ENCODE peak calls at places on chromosomes 12 and 14, in five cellular contexts. P is WERI-Rb-1, Y is MM.1S, F is left lung, J is neuronal stem cell. U is an unnamed sample.

GRCh38 chr12:104671407-104672095 is 214.8 kb downstream of the CHST11 start:
- DNase-seq in P (no peak), Y (peak; percentile 65), F (peak; percentile 89), J (no peak), U (no peak)

GRCh38 chr14:101187816-101188570 is 284.5 kb upstream of the RTL1 start:
- DNase-seq in P (no peak), Y (no peak), F (no peak), J (no peak), U (no peak)

GRCh38 chr12:78359530-78359929 is 505.0 kb upstream of the SYT1 start:
- DNase-seq in P (no peak), Y (no peak), F (no peak), J (no peak), U (no peak)

GRCh38 chr12:48988030-48988649 is 10.0 kb downstream of the WNT1 start:
- DNase-seq in P (peak; percentile 75), Y (peak; percentile 64), F (peak; percentile 83), J (peak; percentile 78), U (no peak)

GRCh38 chr14:72781476-72782181 is 112.3 kb downstream of the DPF3 start:
- DNase-seq in P (no peak), Y (no peak), F (no peak), J (no peak), U (no peak)

GRCh38 chr12:91952916-91953315 is 192.7 kb downstream of the BTG1 start:
- DNase-seq in P (no peak), Y (no peak), F (no peak), J (no peak), U (no peak)

GRCh38 chr12:67969134-67969782 is 20.0 kb upstream of the IFNG-AS1 start:
- DNase-seq in P (no peak), Y (no peak), F (no peak), J (no peak), U (no peak)

GRCh38 chr12:11584213-11584855 is 65.1 kb upstream of the ETV6 start:
- DNase-seq in P (peak; percentile 25), Y (no peak), F (no peak), J (no peak), U (no peak)

GRCh38 chr14:67442139-67442906 is 30.4 kb upstream of the PLEK2 start:
- DNase-seq in P (no peak), Y (peak; percentile 80), F (no peak), J (no peak), U (no peak)

GRCh38 chr14:89283327-89284060 is 133.5 kb downstream of the FOXN3 start:
- DNase-seq in P (no peak), Y (no peak), F (no peak), J (no peak), U (no peak)

GRCh38 chr12:116497051-116497529 is 62.1 kb upstream of the MAP1LC3B2 start:
- DNase-seq in P (peak; percentile 40), Y (no peak), F (no peak), J (no peak), U (no peak)

GRCh38 chr14:101171650-101172049 is 268.1 kb upstream of the RTL1 start:
- DNase-seq in P (no peak), Y (no peak), F (no peak), J (no peak), U (no peak)

GRCh38 chr12:37547611-37548010 is 769.0 kb upstream of the ALG10B start:
- DNase-seq in P (no peak), Y (no peak), F (no peak), J (no peak), U (no peak)

GRCh38 chr12:37548266-37548805 is 768.2 kb upstream of the ALG10B start:
- DNase-seq in P (no peak), Y (no peak), F (no peak), J (no peak), U (no peak)

GRCh38 chr12:37545759-37546158 is 770.8 kb upstream of the ALG10B start:
- DNase-seq in P (no peak), Y (no peak), F (no peak), J (no peak), U (no peak)

GRCh38 chr12:37546206-37546605 is 770.4 kb upstream of the ALG10B start:
- DNase-seq in P (no peak), Y (no peak), F (no peak), J (no peak), U (no peak)

GRCh38 chr12:37546901-37547475 is 769.6 kb upstream of the ALG10B start:
- DNase-seq in P (no peak), Y (no peak), F (no peak), J (no peak), U (no peak)
- H3K9me3 ChIP-seq in P (no peaks in the 10 kb centered on the region), Y (no peaks in the 10 kb centered on the region), F (no peaks in the 10 kb centered on the region), J (no peaks in the 10 kb centered on the region), U (peaks cover 7% of the 10 kb centered on the region)

GRCh38 chr14:27078176-27078575 is 480.3 kb upstream of the NOVA1 start:
- DNase-seq in P (no peak), Y (no peak), F (no peak), J (no peak), U (no peak)

GRCh38 chr14:27075503-27075902 is 477.7 kb upstream of the NOVA1 start:
- DNase-seq in P (no peak), Y (no peak), F (no peak), J (no peak), U (no peak)

DNA sequence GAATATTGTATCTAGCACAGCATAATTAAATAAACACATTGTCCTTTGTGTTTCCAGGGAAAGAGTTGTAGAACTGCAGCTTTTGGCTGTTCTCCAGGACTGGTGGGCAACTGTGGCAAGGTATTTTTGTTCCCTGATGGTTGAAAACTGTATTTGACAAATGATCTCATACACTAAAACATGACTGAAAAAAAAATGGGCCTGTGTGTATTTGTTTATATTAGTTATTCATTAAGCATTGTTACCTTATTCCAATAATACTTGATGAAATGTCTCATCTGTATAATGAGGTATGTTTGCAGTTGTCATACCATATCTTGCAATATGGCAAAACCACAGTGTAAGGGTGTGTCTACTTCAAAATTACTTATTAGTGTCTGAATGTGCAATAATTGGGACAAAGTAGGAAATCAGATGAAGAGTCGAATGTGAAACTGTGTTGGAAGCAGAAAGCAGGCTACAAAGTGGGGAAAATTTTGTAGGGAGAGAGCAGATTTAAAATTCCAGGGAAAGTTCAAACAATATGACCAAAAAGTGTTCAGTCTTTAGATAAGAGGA is 479.4 kb upstream of the NOVA1 start:
- DNase-seq in P (no peak), Y (no peak), F (no peak), J (no peak), U (no peak)
- H3K9me3 ChIP-seq in P (no peaks in the 10 kb centered on the region), Y (no peaks in the 10 kb centered on the region), F (no peaks in the 10 kb centered on the region), J (no peaks in the 10 kb centered on the region), U (no peaks in the 10 kb centered on the region)

GRCh38 chr12:82089369-82090121 is 268.6 kb downstream of the CCDC59 start:
- DNase-seq in P (no peak), Y (no peak), F (no peak), J (no peak), U (no peak)

GRCh38 chr12:82090188-82090587 is 268.0 kb downstream of the CCDC59 start:
- DNase-seq in P (no peak), Y (no peak), F (no peak), J (no peak), U (no peak)
- H3K9me3 ChIP-seq in P (no peaks in the 10 kb centered on the region), Y (no peaks in the 10 kb centered on the region), F (no peaks in the 10 kb centered on the region), J (no peaks in the 10 kb centered on the region), U (no peaks in the 10 kb centered on the region)

GRCh38 chr12:34333337-34333736 is 311.0 kb downstream of the ALG10 start:
- DNase-seq in P (no peak), Y (no peak), F (no peak), J (no peak), U (no peak)

DNA sequence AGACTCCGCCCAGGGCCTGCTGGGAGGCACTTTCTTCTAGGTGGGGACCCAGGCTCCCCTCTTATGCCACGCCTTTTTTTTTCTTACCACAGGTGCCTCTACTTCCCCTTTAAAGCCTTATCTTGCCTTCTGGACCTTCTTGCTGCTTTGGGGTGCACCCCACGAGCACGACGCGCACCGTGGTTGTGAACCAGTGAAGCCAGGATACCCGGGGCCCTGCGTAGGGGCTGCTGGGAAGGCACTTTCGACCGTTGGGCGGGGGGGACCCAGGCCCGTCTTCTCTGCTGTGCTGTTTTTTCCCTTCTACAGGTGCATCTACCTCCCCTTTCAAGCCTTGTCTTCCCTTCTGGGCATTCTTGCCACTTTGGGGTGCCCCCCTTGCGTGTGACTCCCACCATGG is 305.4 kb downstream of the ALG10 start:
- DNase-seq in P (no peak), Y (no peak), F (no peak), J (no peak), U (no peak)
- H3K9me3 ChIP-seq in P (no peaks in the 10 kb centered on the region), Y (no peaks in the 10 kb centered on the region), F (no peaks in the 10 kb centered on the region), J (peaks cover 4% of the 10 kb centered on the region), U (peaks cover 54% of the 10 kb centered on the region)

GRCh38 chr14:85688024-85688423 is 158.1 kb downstream of the FLRT2 start:
- DNase-seq in P (no peak), Y (no peak), F (no peak), J (no peak), U (no peak)

DNA sequence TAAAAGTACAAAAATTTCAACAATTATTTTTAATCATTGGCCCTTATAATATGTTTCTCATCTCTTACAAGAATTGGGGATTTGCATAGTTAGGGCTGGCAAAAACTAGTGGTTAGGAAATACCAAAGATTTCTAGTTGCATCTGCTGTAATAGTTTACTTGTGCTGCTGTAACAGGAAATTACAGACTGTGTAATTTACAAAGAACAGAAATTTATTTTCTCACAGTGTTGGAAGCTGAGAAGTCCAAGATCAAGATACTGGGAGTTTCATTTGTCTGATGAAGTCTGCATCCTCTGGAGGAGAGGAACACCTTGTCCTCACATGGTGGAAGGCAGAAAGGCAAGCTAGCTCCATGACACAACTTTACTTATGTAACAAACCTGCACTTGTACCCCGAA is 157.0 kb downstream of the FLRT2 start:
- DNase-seq in P (no peak), Y (no peak), F (no peak), J (no peak), U (no peak)
- H3K9me3 ChIP-seq in P (no peaks in the 10 kb centered on the region), Y (no peaks in the 10 kb centered on the region), F (no peaks in the 10 kb centered on the region), J (no peaks in the 10 kb centered on the region), U (no peaks in the 10 kb centered on the region)

GRCh38 chr14:58427289-58428010 is at the start of the genes KIAA0586 and TIMM9:
- DNase-seq in P (peak; percentile 98), Y (peak; percentile 93), F (peak; percentile 95), J (peak; percentile 98), U (peak; percentile 95)

GRCh38 chr14:58430156-58430555 is 2.6 kb downstream of the KIAA0586 start:
- DNase-seq in P (no peak), Y (no peak), F (no peak), J (no peak), U (no peak)

GRCh38 chr14:58426819-58427288 is 477 bp downstream of the TIMM9 start:
- DNase-seq in P (peak; percentile 91), Y (peak; percentile 17), F (peak; percentile 83), J (peak; percentile 77), U (no peak)

DNA sequence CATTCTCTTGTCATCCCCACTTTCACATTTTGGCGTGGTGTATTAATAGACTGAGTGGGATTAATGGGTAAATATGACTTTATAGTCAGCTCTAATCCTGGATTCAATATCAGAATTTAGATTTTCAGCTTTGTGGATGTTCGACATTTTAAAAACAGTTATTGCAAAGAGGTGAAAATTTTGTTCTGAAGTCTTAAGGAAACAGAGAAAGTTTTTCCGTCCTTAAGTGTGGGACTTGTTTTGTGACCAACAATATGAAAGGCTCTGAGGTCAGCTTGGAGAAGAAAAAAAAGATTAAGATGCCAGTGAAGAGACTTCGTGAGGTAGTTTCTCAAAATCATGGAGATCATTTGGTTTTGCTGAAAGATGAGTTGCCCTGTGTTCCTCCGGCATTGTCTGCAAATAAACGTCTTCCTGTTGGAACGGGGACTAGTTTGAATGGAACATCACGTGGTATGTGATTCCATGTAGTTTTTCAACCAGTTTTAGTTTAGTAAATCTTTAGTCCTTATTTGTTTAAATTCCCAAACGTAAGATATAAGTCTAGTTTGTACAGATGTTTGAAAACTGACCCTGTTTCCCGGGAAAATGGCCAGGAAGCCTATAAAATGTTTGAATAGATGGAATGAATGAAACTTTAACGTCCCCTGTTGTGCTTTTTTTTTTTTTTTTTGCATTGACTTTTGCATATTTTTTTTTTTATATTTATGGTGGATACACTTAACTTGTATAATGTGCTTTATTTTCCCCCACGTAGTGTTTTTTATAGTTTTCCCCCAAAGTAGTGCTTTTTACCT is 690 bp downstream of the KIAA0586 start:
- DNase-seq in P (no peak), Y (peak; percentile 9), F (no peak), J (peak; percentile 23), U (no peak)
- H3K9me3 ChIP-seq in P (no peaks in the 10 kb centered on the region), Y (no peaks in the 10 kb centered on the region), F (no peaks in the 10 kb centered on the region), J (no peaks in the 10 kb centered on the region), U (no peaks in the 10 kb centered on the region)